ENCODE peak calls at places on chromosomes 6 and 20, in eight cellular contexts. Y is H1, N is prostate gland, I is K562, T is transverse colon, S is GM23338, F is SK-N-SH, J is spleen. K is an unnamed sample.

GRCh38 chr6:45959534-45960195 is 56.0 kb downstream of the CLIC5 start:
- DNase-seq in Y (no peak), N (no peak), I (no peak), T (no peak), S (no peak), F (no peak), J (no peak), K (no peak)

GRCh38 chr6:18362058-18362561 is 25.0 kb upstream of the RNF144B start:
- DNase-seq in Y (no peak), N (no peak), I (no peak), T (no peak), S (no peak), F (no peak), J (no peak), K (no peak)

GRCh38 chr6:111750753-111751684 is 122.2 kb downstream of the FYN start:
- DNase-seq in Y (peak), N (no peak), I (no peak), T (peak), S (peak), F (no peak), J (no peak), K (no peak)

GRCh38 chr6:45123023-45123422 is 205.1 kb upstream of the RUNX2 start:
- DNase-seq in Y (no peak), N (no peak), I (no peak), T (no peak), S (no peak), F (no peak), J (no peak), K (no peak)

GRCh38 chr6:140415266-140415665 is 1040.8 kb upstream of the CITED2 start:
- DNase-seq in Y (no peak), N (no peak), I (no peak), T (no peak), S (peak), F (no peak), J (no peak), K (no peak)

GRCh38 chr6:41563060-41563776 is 17.0 kb downstream of the FOXP4 start:
- DNase-seq in Y (no peak), N (no peak), I (no peak), T (no peak), S (no peak), F (no peak), J (no peak), K (no peak)

GRCh38 chr6:76837564-76837963 is 625.7 kb downstream of the HTR1B start:
- DNase-seq in Y (no peak), N (no peak), I (no peak), T (no peak), S (no peak), F (no peak), J (no peak), K (no peak)

GRCh38 chr6:167906899-167907298 is 80.2 kb downstream of the AFDN start:
- DNase-seq in Y (no peak), N (peak), I (no peak), T (peak), S (peak), F (peak), J (no peak), K (peak)

GRCh38 chr20:50050660-50051308 is 62.2 kb downstream of the UBE2V1 start:
- DNase-seq in Y (no peak), N (no peak), I (no peak), T (no peak), S (no peak), F (no peak), J (no peak), K (no peak)

GRCh38 chr6:20572940-20573339 is 38.7 kb downstream of the CDKAL1 start:
- DNase-seq in Y (no peak), N (no peak), I (no peak), T (no peak), S (no peak), F (no peak), J (no peak), K (no peak)

DNA sequence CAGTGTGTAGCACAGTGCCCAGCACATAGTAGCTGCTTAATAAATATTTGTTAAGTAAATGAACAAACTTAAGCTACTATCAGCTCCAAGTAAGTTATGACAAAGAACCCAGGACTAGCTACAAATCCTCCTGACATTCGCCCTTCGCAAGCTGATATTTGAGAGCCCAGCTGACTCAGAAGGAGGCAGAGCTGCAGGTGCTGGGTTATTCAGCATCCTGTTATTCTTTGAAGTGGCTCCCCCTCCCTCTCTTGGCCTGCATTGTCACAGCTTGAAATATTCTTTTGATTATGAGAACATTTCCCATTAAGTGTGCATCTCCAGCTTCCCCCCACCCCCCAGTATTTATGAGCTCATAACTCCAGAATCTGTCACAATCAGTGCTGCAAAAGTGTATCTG is 78.8 kb upstream of the RALY start:
- DNase-seq in Y (no peak), N (no peak), I (peak), T (no peak), S (no peak), F (no peak), J (no peak), K (no peak)
- TF ChIP-seq POLR2AphosphoS5 in Y (no peak), N (no peak), I (no peak), T (no peak), S (no peak), F (peak), J (no peak), K (no peak)

GRCh38 chr20:48538856-48539255 is 288.9 kb downstream of the PREX1 start:
- DNase-seq in Y (no peak), N (no peak), I (no peak), T (no peak), S (peak), F (no peak), J (no peak), K (no peak)
- H3K27ac ChIP-seq in Y (no peak), N (no peak), I (no peak), T (no peak), S (peak), F (no peak), J (no peak), K (no peak)

GRCh38 chr6:81086931-81087330 is 665.5 kb downstream of the TENT5A start:
- DNase-seq in Y (no peak), N (no peak), I (no peak), T (no peak), S (no peak), F (no peak), J (no peak), K (no peak)
- TF ChIP-seq POLR2AphosphoS5 in Y (no peak), N (no peak), I (no peak), T (no peak), S (no peak), F (no peak), J (no peak), K (no peak)

DNA sequence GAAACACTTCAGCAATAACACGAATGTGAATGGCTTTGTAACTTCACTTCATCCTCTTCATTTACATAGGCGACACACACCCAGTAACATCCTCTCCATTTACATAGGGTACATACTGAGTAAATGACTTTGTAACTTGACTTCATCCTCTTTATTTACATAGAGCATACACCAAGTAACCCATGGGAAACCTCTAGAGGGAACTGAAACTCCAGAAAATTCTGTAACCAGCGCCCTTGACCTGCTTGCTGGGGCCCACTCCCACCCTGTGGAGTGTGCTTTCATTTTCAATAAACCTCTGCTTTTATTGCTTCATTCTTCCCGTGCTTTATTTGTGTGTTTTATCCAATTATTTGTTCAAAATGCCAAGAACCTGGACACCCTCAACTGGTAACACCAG is 81.6 kb upstream of the OPRM1 start:
- DNase-seq in Y (no peak), N (no peak), I (no peak), T (no peak), S (no peak), F (no peak), J (no peak), K (no peak)
- H3K27ac ChIP-seq in Y (no peak), N (no peak), I (no peak), T (no peak), S (no peak), F (no peak), J (no peak), K (no peak)

GRCh38 chr6:10174056-10174455 is 240.8 kb downstream of the TFAP2A start:
- DNase-seq in Y (no peak), N (no peak), I (no peak), T (no peak), S (no peak), F (no peak), J (no peak), K (no peak)
- TF ChIP-seq POLR2AphosphoS5 in Y (no peak), N (no peak), I (no peak), T (no peak), S (no peak), F (no peak), J (no peak), K (no peak)

GRCh38 chr20:62769346-62770071 is 26.8 kb upstream of the MRGBP start:
- DNase-seq in Y (no peak), N (no peak), I (no peak), T (no peak), S (no peak), F (no peak), J (peak), K (no peak)
- H3K27ac ChIP-seq in Y (no peak), N (no peak), I (no peak), T (no peak), S (no peak), F (no peak), J (no peak), K (no peak)

K was measured in breast epithelium.